ENCODE peak calls at places on chromosomes 11 and 22, in four cellular contexts. X is pulmonary artery endothelial cell; O is activated CD4-positive, alpha-beta T cell treated with anti-CD3 and anti-CD28 coated beads, Interleukin-2, amount 10 ng/mL, durations not matched to agents 24 days and 14 days; L is memory B cell. P is an unnamed sample.

GRCh38 chr11:59097113-59097708 is 9.8 kb upstream of the FAM111B start:
- DNase-seq in X (peak; percentile 20), O (peak; percentile 90), L (peak; percentile 36), P (peak; percentile 62)

GRCh38 chr22:50403701-50404101 is 60.6 kb downstream of the PPP6R2 start:
- DNase-seq in X (peak; percentile 43), O (no peak), L (no peak), P (no peak)

GRCh38 chr11:110909331-110909730 is 197.1 kb upstream of the ARHGAP20 start:
- DNase-seq in X (no peak), O (no peak), L (no peak), P (no peak)

GRCh38 chr11:127052420-127052819 is 51.9 kb upstream of the KIRREL3 start:
- DNase-seq in X (no peak), O (no peak), L (no peak), P (no peak)

GRCh38 chr22:36321797-36322601 is 65.8 kb downstream of the MYH9 start:
- DNase-seq in X (no peak), O (no peak), L (no peak), P (no peak)

GRCh38 chr22:42396621-42397331 is 35.4 kb downstream of the NFAM1 start:
- DNase-seq in X (no peak), O (no peak), L (peak; percentile 64), P (no peak)

GRCh38 chr11:45652781-45653180 is 12.6 kb downstream of the CHST1 start:
- DNase-seq in X (no peak), O (no peak), L (no peak), P (peak; percentile 52)

GRCh38 chr11:120819437-120819836 is 204.5 kb upstream of the TBCEL start:
- DNase-seq in X (no peak), O (no peak), L (no peak), P (no peak)

GRCh38 chr22:48577014-48577690 is 1250.5 kb downstream of the BRD1 start:
- DNase-seq in X (no peak), O (no peak), L (no peak), P (no peak)

GRCh38 chr22:20437253-20438065 is at the start of gene SCARF2:
- DNase-seq in X (no peak), O (peak; percentile 58), L (no peak), P (peak; percentile 62)

GRCh38 chr11:77580712-77581337 is 8.9 kb upstream of the AQP11 start:
- DNase-seq in X (no peak), O (no peak), L (no peak), P (peak; percentile 21)

GRCh38 chr11:126397016-126397415 is 41.5 kb downstream of the ST3GAL4 start:
- DNase-seq in X (no peak), O (no peak), L (no peak), P (no peak)

GRCh38 chr11:2762451-2762850 is 62.7 kb upstream of the KCNQ1OT1 start:
- DNase-seq in X (no peak), O (no peak), L (no peak), P (no peak)

GRCh38 chr22:42236848-42237247 is 33.6 kb downstream of the TCF20 start:
- DNase-seq in X (no peak), O (no peak), L (no peak), P (no peak)

GRCh38 chr11:35554491-35555237 is 29.2 kb upstream of the PAMR1 start:
- DNase-seq in X (no peak), O (no peak), L (no peak), P (peak; percentile 71)

GRCh38 chr11:132312161-132312560 is 941.7 kb downstream of the NTM start:
- DNase-seq in X (no peak), O (no peak), L (no peak), P (peak; percentile 83)

GRCh38 chr22:19291580-19292261 is at the start of gene CLTCL1:
- DNase-seq in X (peak; percentile 17), O (peak; percentile 92), L (peak; percentile 58), P (peak; percentile 58)

GRCh38 chr11:66438009-66438503 is 592 bp downstream of the MRPL11 start:
- DNase-seq in X (no peak), O (no peak), L (no peak), P (no peak)

GRCh38 chr22:27670701-27671412 is 130.7 kb downstream of the MN1 start:
- DNase-seq in X (no peak), O (no peak), L (no peak), P (no peak)

GRCh38 chr22:20186183-20186870 is 35.5 kb upstream of the CCDC188 start:
- DNase-seq in X (no peak), O (no peak), L (no peak), P (no peak)

GRCh38 chr11:112294688-112295340 is 34.2 kb upstream of the PLET1 start:
- DNase-seq in X (no peak), O (no peak), L (no peak), P (no peak)

GRCh38 chr11:109696191-109696897 is 274.4 kb downstream of the C11orf87 start:
- DNase-seq in X (no peak), O (no peak), L (no peak), P (peak; percentile 10)

GRCh38 chr11:120662071-120662611 is 150.6 kb downstream of the GRIK4 start:
- DNase-seq in X (no peak), O (no peak), L (no peak), P (no peak)

GRCh38 chr11:119371778-119372182 is 9.7 kb downstream of the USP2 start:
- DNase-seq in X (no peak), O (no peak), L (no peak), P (no peak)

GRCh38 chr11:122706261-122706660 is 50.7 kb downstream of the UBASH3B start:
- DNase-seq in X (no peak), O (no peak), L (no peak), P (peak; percentile 78)

GRCh38 chr11:111557425-111558111 is 17.0 kb downstream of the LAYN start:
- DNase-seq in X (no peak), O (no peak), L (no peak), P (peak; percentile 99)

GRCh38 chr11:45671246-45672171 is 6.1 kb upstream of the CHST1 start:
- DNase-seq in X (no peak), O (no peak), L (no peak), P (no peak)

GRCh38 chr11:41334007-41334933 is 125.2 kb downstream of the LRRC4C start:
- DNase-seq in X (no peak), O (no peak), L (no peak), P (no peak)

GRCh38 chr22:17733484-17733883 is 40.8 kb downstream of the BID start:
- DNase-seq in X (no peak), O (no peak), L (no peak), P (peak; percentile 64)

GRCh38 chr11:70099578-70100282 is 21.6 kb downstream of the ANO1 start:
- DNase-seq in X (no peak), O (no peak), L (no peak), P (peak; percentile 41)

GRCh38 chr11:124612567-124613245 is 1.5 kb downstream of the PANX3 start:
- DNase-seq in X (no peak), O (peak; percentile 46), L (no peak), P (peak; percentile 23)

GRCh38 chr11:64237484-64237951 is 3.1 kb downstream of the VEGFB start:
- DNase-seq in X (no peak), O (no peak), L (no peak), P (no peak)